ENCODE peak calls at places on chromosomes 11 and 22, in seven cellular contexts. L, D, V, A, R, E and H are unnamed samples.

GRCh38 chr11:96393753-96394348 is 4.0 kb downstream of the JRKL start:
- DNase-seq in E (peak; percentile 61), D (peak; percentile 35), A (peak; percentile 66), L (no peak), R (no peak), V (peak; percentile 53), H (no peak)

GRCh38 chr11:36564376-36565032 is 3.3 kb upstream of the RAG1 start:
- DNase-seq in L (peak; percentile 79), D (peak; percentile 53), A (peak; percentile 62), V (peak; percentile 77), R (peak; percentile 39), E (peak; percentile 67), H (no peak)

GRCh38 chr11:127274328-127274676 is 273.7 kb upstream of the KIRREL3 start:
- DNase-seq in E (no peak), A (no peak), L (no peak), V (no peak), D (no peak), R (no peak), H (no peak)

GRCh38 chr11:130775306-130776043 is 140.8 kb downstream of the SNX19 start:
- DNase-seq in R (no peak), V (peak; percentile 21), E (peak; percentile 69), A (peak; percentile 91), D (peak; percentile 58), L (no peak), H (no peak)

GRCh38 chr22:31495343-31495742 is 993 bp upstream of the SFI1 start:
- DNase-seq in V (no peak), R (no peak), A (no peak), E (no peak), L (no peak), D (no peak), H (no peak)

GRCh38 chr22:23225724-23226496 is 45.6 kb downstream of the BCR start:
- DNase-seq in E (peak; percentile 64), L (no peak), V (no peak), R (peak; percentile 68), D (peak; percentile 21), A (peak; percentile 80), H (no peak)

GRCh38 chr22:19678949-19679348 is 35.4 kb upstream of the SEPTIN5 start:
- DNase-seq in V (no peak), A (no peak), D (no peak), R (no peak), E (no peak), L (no peak), H (no peak)

GRCh38 chr11:119791701-119792151 is 62.7 kb upstream of the NECTIN1 start:
- DNase-seq in D (peak; percentile 74), A (peak; percentile 84), R (no peak), V (peak; percentile 28), E (peak; percentile 85), L (peak; percentile 74), H (peak; percentile 10)

GRCh38 chr11:89175796-89176195 is 1.9 kb upstream of the TYR start:
- DNase-seq in L (no peak), A (no peak), D (no peak), V (no peak), E (no peak), R (no peak), H (no peak)

GRCh38 chr22:29967461-29967860 is 84.5 kb downstream of the MTMR3 start:
- DNase-seq in V (peak; percentile 22), D (no peak), R (no peak), A (no peak), E (no peak), L (no peak), H (no peak)

GRCh38 chr22:22943521-22944267 is 56.1 kb downstream of the IGLL5 start:
- DNase-seq in L (peak; percentile 6), A (no peak), R (no peak), V (peak; percentile 3), D (no peak), E (no peak), H (no peak)

GRCh38 chr11:11505190-11505589 is 116.6 kb downstream of the GALNT18 start:
- DNase-seq in E (no peak), L (no peak), V (no peak), R (no peak), D (no peak), A (no peak), H (no peak)

GRCh38 chr22:19958083-19959042 is 16.7 kb upstream of the TXNRD2 start:
- DNase-seq in E (no peak), R (no peak), V (no peak), A (peak; percentile 74), L (no peak), D (no peak), H (no peak)

GRCh38 chr22:19739448-19739895 is 16.1 kb downstream of the GP1BB start:
- DNase-seq in A (no peak), R (no peak), V (no peak), D (no peak), L (no peak), E (no peak), H (no peak)

GRCh38 chr22:47218671-47219070 is 456.2 kb downstream of the TBC1D22A start:
- DNase-seq in L (peak; percentile 7), R (peak; percentile 24), E (no peak), V (no peak), D (no peak), A (no peak), H (no peak)

GRCh38 chr11:91194551-91194950 is 971.7 kb upstream of the CHORDC1 start:
- DNase-seq in E (no peak), A (no peak), L (no peak), R (no peak), D (no peak), V (no peak), H (no peak)

GRCh38 chr11:20089796-20090653 is 70.2 kb downstream of the DBX1 start:
- DNase-seq in E (peak; percentile 47), D (peak; percentile 36), V (peak; percentile 39), A (no peak), L (no peak), R (no peak), H (no peak)

GRCh38 chr11:122556605-122557004 is 98.9 kb upstream of the UBASH3B start:
- DNase-seq in E (no peak), A (no peak), D (no peak), L (no peak), R (no peak), V (peak; percentile 72), H (no peak)

GRCh38 chr11:102843474-102843873 is at the start of gene MMP3:
- DNase-seq in L (no peak), V (no peak), D (no peak), A (peak; percentile 70), E (no peak), R (no peak), H (no peak)

GRCh38 chr11:67354314-67355022 is 1.1 kb upstream of the POLD4 start:
- DNase-seq in A (peak; percentile 99), D (peak; percentile 97), V (peak; percentile 93), L (no peak), R (peak; percentile 68), E (peak; percentile 93), H (peak; percentile 77)

GRCh38 chr22:30305519-30305905 is 16.2 kb upstream of the CASTOR1 start:
- DNase-seq in L (no peak), D (no peak), R (no peak), V (no peak), A (peak; percentile 42), E (no peak), H (no peak)

GRCh38 chr11:18757742-18758294 is 31.8 kb upstream of the IGSF22 start:
- DNase-seq in V (no peak), E (peak; percentile 46), D (no peak), A (no peak), L (no peak), R (no peak), H (no peak)
- TF ChIP-seq CTCF in V (no peak), E (no peak), D (no peak), A (no peak), L (no peak), R (no peak), H (no peak)

GRCh38 chr22:49152146-49152929 is 675.3 kb downstream of the BRD1 start:
- DNase-seq in V (no peak), L (no peak), E (no peak), D (no peak), A (no peak), R (no peak), H (no peak)

GRCh38 chr22:49149721-49150608 is 677.7 kb downstream of the BRD1 start:
- DNase-seq in D (no peak), V (no peak), R (no peak), E (no peak), L (no peak), A (no peak), H (no peak)

GRCh38 chr22:49151256-49152131 is 676.2 kb downstream of the BRD1 start:
- DNase-seq in D (no peak), A (no peak), V (no peak), E (no peak), R (no peak), L (no peak), H (no peak)

GRCh38 chr22:49148895-49149418 is 678.7 kb downstream of the BRD1 start:
- DNase-seq in R (no peak), D (no peak), V (no peak), L (no peak), A (no peak), E (no peak), H (no peak)

DNA sequence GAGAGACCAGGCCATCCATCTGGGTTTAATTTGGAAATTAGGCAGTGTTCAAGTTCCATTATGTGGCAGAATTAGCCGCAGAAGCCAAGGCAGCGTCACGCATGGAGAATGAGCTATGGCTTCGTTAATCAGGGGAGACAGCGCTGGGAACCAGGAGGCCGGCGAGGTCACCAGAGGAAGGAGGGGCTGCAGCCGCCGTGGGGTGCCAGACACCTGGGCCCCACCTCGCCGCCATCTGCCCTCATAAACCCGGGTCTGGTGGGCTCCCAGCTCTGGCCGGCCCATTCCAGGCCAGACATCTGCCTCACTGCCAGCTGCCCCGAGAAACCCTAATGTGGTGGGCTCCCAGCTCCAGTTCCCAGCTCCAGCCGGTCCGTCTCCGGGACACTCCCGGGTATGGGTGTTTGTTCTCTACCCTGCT is 676.9 kb downstream of the BRD1 start:
- DNase-seq in L (no peak), E (no peak), R (no peak), V (no peak), D (no peak), A (no peak), H (no peak)
- H3K4me3 ChIP-seq in L (no peak overlapping the region), E (no peak overlapping the region), R (no peak overlapping the region), V (no peak overlapping the region), D (no peak overlapping the region), A (no peak overlapping the region), H (no peak overlapping the region)

GRCh38 chr11:37712246-37712645 is 1114.2 kb upstream of the RAG2 start:
- DNase-seq in L (no peak), R (no peak), A (no peak), E (peak; percentile 25), D (peak; percentile 10), V (peak; percentile 13), H (no peak)
- TF ChIP-seq CTCF in L (no peak), R (no peak), A (no peak), E (peak; percentile 50), D (peak; percentile 56), V (peak; percentile 15), H (peak; percentile 8)

DNA sequence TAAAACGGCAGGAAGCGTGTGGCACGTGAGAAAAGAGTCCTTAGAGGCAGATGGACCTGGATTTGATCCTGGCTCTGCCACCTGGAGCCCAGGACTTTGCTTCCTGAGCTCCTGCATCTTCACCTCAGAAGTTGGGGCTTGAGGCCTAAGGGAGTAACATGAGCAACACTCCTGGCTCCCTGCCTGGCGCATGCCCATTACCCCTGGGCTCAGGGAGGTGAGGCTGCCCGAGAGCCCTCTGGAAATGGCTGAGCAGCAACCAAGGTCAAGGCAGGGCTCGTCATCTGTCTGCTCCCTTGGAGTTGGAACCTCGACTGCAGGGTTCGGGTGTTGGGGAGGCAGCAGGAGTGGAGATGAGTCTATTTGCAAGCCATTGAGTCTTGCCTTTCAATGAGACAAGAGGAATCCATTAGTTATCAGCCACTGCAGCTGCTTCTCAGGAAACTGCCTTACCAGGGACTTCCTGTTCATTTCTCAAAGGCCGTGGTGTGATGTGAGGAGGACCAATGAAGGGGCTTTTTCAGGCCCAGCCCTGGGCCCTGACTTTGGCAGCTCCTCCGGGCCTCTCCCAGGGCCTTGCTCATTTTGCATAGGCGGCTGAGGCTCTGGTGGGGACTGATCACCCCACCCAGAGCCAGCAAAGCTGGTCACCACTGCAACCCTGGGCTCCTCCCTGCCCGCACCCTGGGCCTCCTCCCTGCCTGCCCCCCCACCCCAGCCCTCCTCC is 6.3 kb downstream of the FADS2 start:
- DNase-seq in R (no peak), D (peak; percentile 64), L (peak; percentile 31), V (peak; percentile 43), E (peak; percentile 76), A (peak; percentile 88), H (no peak)
- H3K4me3 ChIP-seq in R (no peak overlapping the region), D (no peak overlapping the region), L (no peak overlapping the region), V (no peak overlapping the region), E (no peak overlapping the region), A (no peak overlapping the region), H (no peak overlapping the region)